ENCODE peak calls at places on chromosomes 16 and 17, in six cellular contexts. One of them, this sample, is unnamed.

GRCh38 chr17:32125848-32126153 is 16.5 kb upstream of the RHOT1 start:
- DNase-seq in fibroblast of the aortic adventitia: no peak
- DNase-seq in T-helper 2 cell treated with Interferon-gamma antibody and Interleukin-4, amounts not matched to agents 5 μg/mL and 100 μg/mL, for 36 hours: no peak
- DNase-seq in Daoy: no peak
- DNase-seq in astrocyte of the spinal cord: no peak
- DNase-seq in OCI-LY7: no peak
- DNase-seq in this sample: no peak

GRCh38 chr16:2007081-2007836 is 2.4 kb downstream of the ZNF598 start:
- DNase-seq in astrocyte of the spinal cord: no peak
- DNase-seq in Daoy: no peak
- DNase-seq in fibroblast of the aortic adventitia: no peak
- DNase-seq in OCI-LY7: no peak
- DNase-seq in T-helper 2 cell treated with Interferon-gamma antibody and Interleukin-4, amounts not matched to agents 5 μg/mL and 100 μg/mL, for 36 hours: no peak
- DNase-seq in this sample: no peak

GRCh38 chr16:72394526-72394925 is 222.6 kb upstream of the PMFBP1 start:
- DNase-seq in astrocyte of the spinal cord: no peak
- DNase-seq in OCI-LY7: no peak
- DNase-seq in T-helper 2 cell treated with Interferon-gamma antibody and Interleukin-4, amounts not matched to agents 5 μg/mL and 100 μg/mL, for 36 hours: no peak
- DNase-seq in fibroblast of the aortic adventitia: no peak
- DNase-seq in Daoy: no peak
- DNase-seq in this sample: no peak

GRCh38 chr17:70767102-70767701 is 597.9 kb downstream of the KCNJ2 start:
- DNase-seq in astrocyte of the spinal cord: peak
- DNase-seq in fibroblast of the aortic adventitia: peak
- DNase-seq in Daoy: peak
- DNase-seq in T-helper 2 cell treated with Interferon-gamma antibody and Interleukin-4, amounts not matched to agents 5 μg/mL and 100 μg/mL, for 36 hours: no peak
- DNase-seq in OCI-LY7: peak
- DNase-seq in this sample: peak

GRCh38 chr17:77465358-77466041 is 324.7 kb downstream of the SEC14L1 start:
- DNase-seq in Daoy: peak
- DNase-seq in T-helper 2 cell treated with Interferon-gamma antibody and Interleukin-4, amounts not matched to agents 5 μg/mL and 100 μg/mL, for 36 hours: peak
- DNase-seq in astrocyte of the spinal cord: peak
- DNase-seq in fibroblast of the aortic adventitia: peak
- DNase-seq in OCI-LY7: peak
- DNase-seq in this sample: peak

GRCh38 chr16:84451781-84452180 is 52.7 kb downstream of the MEAK7 start:
- DNase-seq in OCI-LY7: no peak
- DNase-seq in T-helper 2 cell treated with Interferon-gamma antibody and Interleukin-4, amounts not matched to agents 5 μg/mL and 100 μg/mL, for 36 hours: no peak
- DNase-seq in astrocyte of the spinal cord: no peak
- DNase-seq in fibroblast of the aortic adventitia: no peak
- DNase-seq in Daoy: no peak
- DNase-seq in this sample: no peak

GRCh38 chr16:46908540-46909372 is 24.6 kb downstream of the GPT2 start:
- DNase-seq in Daoy: peak
- DNase-seq in astrocyte of the spinal cord: peak
- DNase-seq in OCI-LY7: peak
- DNase-seq in T-helper 2 cell treated with Interferon-gamma antibody and Interleukin-4, amounts not matched to agents 5 μg/mL and 100 μg/mL, for 36 hours: peak
- DNase-seq in fibroblast of the aortic adventitia: peak
- DNase-seq in this sample: peak

GRCh38 chr16:84443166-84443802 is 61.2 kb downstream of the MEAK7 start:
- DNase-seq in Daoy: no peak
- DNase-seq in OCI-LY7: no peak
- DNase-seq in T-helper 2 cell treated with Interferon-gamma antibody and Interleukin-4, amounts not matched to agents 5 μg/mL and 100 μg/mL, for 36 hours: no peak
- DNase-seq in astrocyte of the spinal cord: no peak
- DNase-seq in fibroblast of the aortic adventitia: no peak
- DNase-seq in this sample: no peak

GRCh38 chr17:40314557-40314953 is 5.6 kb downstream of the RARA start:
- DNase-seq in OCI-LY7: no peak
- DNase-seq in T-helper 2 cell treated with Interferon-gamma antibody and Interleukin-4, amounts not matched to agents 5 μg/mL and 100 μg/mL, for 36 hours: peak
- DNase-seq in Daoy: peak
- DNase-seq in fibroblast of the aortic adventitia: peak
- DNase-seq in astrocyte of the spinal cord: peak
- DNase-seq in this sample: peak

GRCh38 chr16:27049117-27049516 is 17.6 kb upstream of the C16orf82 start:
- DNase-seq in fibroblast of the aortic adventitia: no peak
- DNase-seq in T-helper 2 cell treated with Interferon-gamma antibody and Interleukin-4, amounts not matched to agents 5 μg/mL and 100 μg/mL, for 36 hours: no peak
- DNase-seq in Daoy: no peak
- DNase-seq in astrocyte of the spinal cord: no peak
- DNase-seq in OCI-LY7: no peak
- DNase-seq in this sample: no peak

GRCh38 chr17:63928172-63928666 is 3.9 kb downstream of the CD79B start:
- DNase-seq in fibroblast of the aortic adventitia: no peak
- DNase-seq in T-helper 2 cell treated with Interferon-gamma antibody and Interleukin-4, amounts not matched to agents 5 μg/mL and 100 μg/mL, for 36 hours: no peak
- DNase-seq in astrocyte of the spinal cord: no peak
- DNase-seq in OCI-LY7: peak
- DNase-seq in Daoy: no peak
- DNase-seq in this sample: no peak

GRCh38 chr17:69733171-69734014 is 318.9 kb downstream of the MAP2K6 start:
- DNase-seq in OCI-LY7: peak
- DNase-seq in astrocyte of the spinal cord: peak
- DNase-seq in Daoy: peak
- DNase-seq in fibroblast of the aortic adventitia: peak
- DNase-seq in T-helper 2 cell treated with Interferon-gamma antibody and Interleukin-4, amounts not matched to agents 5 μg/mL and 100 μg/mL, for 36 hours: no peak
- DNase-seq in this sample: no peak

GRCh38 chr17:66222772-66223350 is 6.4 kb downstream of the APOH start:
- DNase-seq in OCI-LY7: no peak
- DNase-seq in T-helper 2 cell treated with Interferon-gamma antibody and Interleukin-4, amounts not matched to agents 5 μg/mL and 100 μg/mL, for 36 hours: no peak
- DNase-seq in fibroblast of the aortic adventitia: no peak
- DNase-seq in astrocyte of the spinal cord: no peak
- DNase-seq in Daoy: no peak
- DNase-seq in this sample: no peak

GRCh38 chr16:57612494-57612893 is 15.9 kb upstream of the ADGRG1 start:
- DNase-seq in OCI-LY7: no peak
- DNase-seq in Daoy: no peak
- DNase-seq in fibroblast of the aortic adventitia: no peak
- DNase-seq in astrocyte of the spinal cord: no peak
- DNase-seq in T-helper 2 cell treated with Interferon-gamma antibody and Interleukin-4, amounts not matched to agents 5 μg/mL and 100 μg/mL, for 36 hours: no peak
- DNase-seq in this sample: no peak

GRCh38 chr17:65243838-65244237 is 106.7 kb downstream of the RGS9 start:
- DNase-seq in Daoy: peak
- DNase-seq in astrocyte of the spinal cord: peak
- DNase-seq in OCI-LY7: no peak
- DNase-seq in T-helper 2 cell treated with Interferon-gamma antibody and Interleukin-4, amounts not matched to agents 5 μg/mL and 100 μg/mL, for 36 hours: no peak
- DNase-seq in fibroblast of the aortic adventitia: peak
- DNase-seq in this sample: no peak

GRCh38 chr17:81197831-81198490 is 24.8 kb downstream of the CEP131 start:
- DNase-seq in OCI-LY7: no peak
- DNase-seq in astrocyte of the spinal cord: no peak
- DNase-seq in fibroblast of the aortic adventitia: no peak
- DNase-seq in T-helper 2 cell treated with Interferon-gamma antibody and Interleukin-4, amounts not matched to agents 5 μg/mL and 100 μg/mL, for 36 hours: no peak
- DNase-seq in Daoy: no peak
- DNase-seq in this sample: no peak

GRCh38 chr17:49390548-49391324 is 23.9 kb downstream of the PHB1 start:
- DNase-seq in fibroblast of the aortic adventitia: no peak
- DNase-seq in OCI-LY7: peak
- DNase-seq in Daoy: peak
- DNase-seq in T-helper 2 cell treated with Interferon-gamma antibody and Interleukin-4, amounts not matched to agents 5 μg/mL and 100 μg/mL, for 36 hours: no peak
- DNase-seq in astrocyte of the spinal cord: no peak
- DNase-seq in this sample: peak

GRCh38 chr16:49748322-49748721 is 107.6 kb downstream of the ZNF423 start:
- DNase-seq in Daoy: peak
- DNase-seq in astrocyte of the spinal cord: peak
- DNase-seq in fibroblast of the aortic adventitia: peak
- DNase-seq in T-helper 2 cell treated with Interferon-gamma antibody and Interleukin-4, amounts not matched to agents 5 μg/mL and 100 μg/mL, for 36 hours: no peak
- DNase-seq in OCI-LY7: no peak
- DNase-seq in this sample: no peak

GRCh38 chr17:6910987-6911603 is 79.6 kb upstream of the TEKT1 start:
- DNase-seq in Daoy: peak
- DNase-seq in astrocyte of the spinal cord: peak
- DNase-seq in OCI-LY7: peak
- DNase-seq in T-helper 2 cell treated with Interferon-gamma antibody and Interleukin-4, amounts not matched to agents 5 μg/mL and 100 μg/mL, for 36 hours: no peak
- DNase-seq in fibroblast of the aortic adventitia: peak
- DNase-seq in this sample: peak

GRCh38 chr17:4565209-4566141 is 5.1 kb upstream of the GGT6 start:
- DNase-seq in T-helper 2 cell treated with Interferon-gamma antibody and Interleukin-4, amounts not matched to agents 5 μg/mL and 100 μg/mL, for 36 hours: peak
- DNase-seq in OCI-LY7: peak
- DNase-seq in fibroblast of the aortic adventitia: peak
- DNase-seq in Daoy: peak
- DNase-seq in astrocyte of the spinal cord: peak
- DNase-seq in this sample: peak

GRCh38 chr17:60421273-60422161 is 772 bp upstream of the CHCT1 start:
- DNase-seq in Daoy: peak
- DNase-seq in astrocyte of the spinal cord: peak
- DNase-seq in OCI-LY7: peak
- DNase-seq in fibroblast of the aortic adventitia: peak
- DNase-seq in T-helper 2 cell treated with Interferon-gamma antibody and Interleukin-4, amounts not matched to agents 5 μg/mL and 100 μg/mL, for 36 hours: peak
- DNase-seq in this sample: peak

GRCh38 chr16:15457390-15457789 is 23.0 kb downstream of the BMERB1 start:
- DNase-seq in fibroblast of the aortic adventitia: no peak
- DNase-seq in OCI-LY7: no peak
- DNase-seq in astrocyte of the spinal cord: no peak
- DNase-seq in T-helper 2 cell treated with Interferon-gamma antibody and Interleukin-4, amounts not matched to agents 5 μg/mL and 100 μg/mL, for 36 hours: no peak
- DNase-seq in Daoy: no peak
- DNase-seq in this sample: no peak

GRCh38 chr17:82186221-82186620 is 26.4 kb downstream of the CCDC57 start:
- DNase-seq in OCI-LY7: no peak
- DNase-seq in fibroblast of the aortic adventitia: no peak
- DNase-seq in astrocyte of the spinal cord: no peak
- DNase-seq in Daoy: no peak
- DNase-seq in T-helper 2 cell treated with Interferon-gamma antibody and Interleukin-4, amounts not matched to agents 5 μg/mL and 100 μg/mL, for 36 hours: no peak
- DNase-seq in this sample: no peak

GRCh38 chr16:24696699-24697098 is 32.8 kb upstream of the TNRC6A start:
- DNase-seq in T-helper 2 cell treated with Interferon-gamma antibody and Interleukin-4, amounts not matched to agents 5 μg/mL and 100 μg/mL, for 36 hours: no peak
- DNase-seq in OCI-LY7: no peak
- DNase-seq in astrocyte of the spinal cord: no peak
- DNase-seq in Daoy: no peak
- DNase-seq in fibroblast of the aortic adventitia: no peak
- DNase-seq in this sample: no peak

This sample was measured in NAMALWA.